ENCODE peak calls at places on chromosome 9, in six cellular contexts. P is nephron progenitor cell, A is stomach, G is fibroblast of mammary gland, Y is fibroblast of the aortic adventitia, F is kidney epithelial cell. X is an unnamed sample.

GRCh38 chr9:111572945-111573604 is 26.4 kb downstream of the PTGR1 start:
- DNase-seq in P (no peak), A (no peak), G (peak; percentile 84), Y (peak; percentile 97), F (no peak), X (no peak)

GRCh38 chr9:7212101-7212500 is 454.3 kb downstream of the KDM4C start:
- DNase-seq in P (no peak), A (no peak), G (no peak), Y (no peak), F (no peak), X (no peak)

GRCh38 chr9:26975728-26976707 is 19.8 kb downstream of the IFT74 start:
- DNase-seq in P (peak; percentile 27), A (peak; percentile 38), G (peak; percentile 73), Y (peak; percentile 81), F (no peak), X (peak; percentile 37)

GRCh38 chr9:21688108-21689102 is 114.0 kb upstream of the MTAP start:
- DNase-seq in P (no peak), A (peak; percentile 47), G (peak; percentile 98), Y (peak; percentile 96), F (no peak), X (peak; percentile 87)

GRCh38 chr9:135268981-135269380 is 181.5 kb downstream of the OLFM1 start:
- DNase-seq in P (no peak), A (no peak), G (no peak), Y (no peak), F (no peak), X (no peak)

GRCh38 chr9:81092057-81092456 is 597.3 kb downstream of the TLE1 start:
- DNase-seq in P (no peak), A (no peak), G (peak; percentile 23), Y (no peak), F (no peak), X (no peak)

GRCh38 chr9:69355232-69355631 is 30.2 kb downstream of the ENTREP1 start:
- DNase-seq in P (no peak), A (no peak), G (no peak), Y (no peak), F (no peak), X (no peak)

GRCh38 chr9:87498046-87498815 is 564 bp downstream of the DAPK1 start:
- DNase-seq in P (peak; percentile 77), A (peak; percentile 57), G (peak; percentile 8), Y (peak; percentile 28), F (no peak), X (peak; percentile 7)

GRCh38 chr9:11871832-11872231 is 821.4 kb upstream of the TYRP1 start:
- DNase-seq in P (no peak), A (no peak), G (no peak), Y (no peak), F (no peak), X (no peak)

GRCh38 chr9:85700330-85700729 is 41.4 kb downstream of the AGTPBP1 start:
- DNase-seq in P (no peak), A (no peak), G (no peak), Y (no peak), F (no peak), X (no peak)

GRCh38 chr9:134522502-134522848 is 119.1 kb upstream of the COL5A1 start:
- DNase-seq in P (no peak), A (peak; percentile 11), G (no peak), Y (no peak), F (no peak), X (no peak)

GRCh38 chr9:83649080-83649479 is 26.1 kb downstream of the IDNK start:
- DNase-seq in P (peak; percentile 68), A (peak; percentile 74), G (peak; percentile 44), Y (peak; percentile 48), F (no peak), X (peak; percentile 54)

GRCh38 chr9:131289301-131290038 is at the start of gene PLPP7:
- DNase-seq in P (peak; percentile 57), A (no peak), G (peak; percentile 90), Y (peak; percentile 76), F (peak; percentile 10), X (no peak)

DNA sequence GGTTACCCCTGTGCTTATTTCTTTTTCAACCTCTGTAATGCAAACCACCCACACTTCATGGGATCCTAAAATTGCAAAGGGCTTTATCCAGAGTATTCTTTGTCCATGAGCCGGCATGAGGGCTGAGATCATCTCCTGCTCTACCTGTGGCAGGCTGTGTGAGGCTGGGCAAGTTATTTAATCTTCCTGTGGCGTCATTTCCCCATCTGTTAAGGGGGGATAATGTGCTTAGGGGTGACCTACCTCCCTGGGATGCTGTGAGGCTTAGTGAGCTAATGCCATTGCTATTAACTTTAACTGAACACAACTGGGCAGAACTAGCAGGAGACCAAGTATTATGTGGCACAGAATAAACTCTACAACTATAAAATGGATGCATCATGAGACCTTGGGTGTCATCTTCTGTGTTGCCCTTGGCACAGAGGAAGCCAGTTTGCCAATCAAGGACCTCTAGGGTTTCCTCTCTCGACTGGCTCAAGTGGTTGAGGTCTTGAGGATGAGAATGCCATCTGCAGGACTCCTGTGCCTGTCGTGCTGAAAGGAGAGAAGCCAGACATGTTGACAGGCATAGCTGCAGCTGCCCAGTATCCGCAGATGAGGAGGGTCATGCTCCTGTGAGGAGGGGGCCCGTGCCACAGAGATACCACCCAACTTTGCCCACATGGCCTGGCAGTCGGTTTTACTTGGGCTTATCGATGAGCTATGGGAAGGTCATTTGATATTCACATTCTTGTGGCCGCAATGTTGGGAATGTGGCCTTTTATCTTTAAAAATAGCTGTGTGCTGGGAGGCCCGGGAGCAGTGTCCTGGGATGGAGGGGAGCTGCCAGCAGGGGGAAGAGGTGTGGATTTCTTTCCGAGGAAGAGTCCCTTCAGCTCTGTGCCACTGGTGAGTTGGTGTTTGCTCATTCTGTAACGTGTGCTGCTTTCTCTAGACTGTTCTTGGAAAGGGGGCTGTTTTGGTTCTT is 17.2 kb downstream of the FRMPD1 start:
- DNase-seq in P (peak; percentile 38), A (no peak), G (no peak), Y (no peak), F (no peak), X (no peak)
- TF ChIP-seq CTCF in P (peak; percentile 27), A (no peak), G (peak; percentile 6), Y (peak; percentile 21), F (no peak), X (peak; percentile 5)

GRCh38 chr9:19630762-19631161 is 158.1 kb downstream of the SLC24A2 start:
- DNase-seq in P (no peak), A (no peak), G (no peak), Y (no peak), F (no peak), X (no peak)

GRCh38 chr9:19634881-19635280 is 154.0 kb downstream of the SLC24A2 start:
- DNase-seq in P (no peak), A (no peak), G (no peak), Y (no peak), F (no peak), X (no peak)

GRCh38 chr9:19631181-19631580 is 157.7 kb downstream of the SLC24A2 start:
- DNase-seq in P (no peak), A (no peak), G (no peak), Y (no peak), F (no peak), X (peak; percentile 36)

DNA sequence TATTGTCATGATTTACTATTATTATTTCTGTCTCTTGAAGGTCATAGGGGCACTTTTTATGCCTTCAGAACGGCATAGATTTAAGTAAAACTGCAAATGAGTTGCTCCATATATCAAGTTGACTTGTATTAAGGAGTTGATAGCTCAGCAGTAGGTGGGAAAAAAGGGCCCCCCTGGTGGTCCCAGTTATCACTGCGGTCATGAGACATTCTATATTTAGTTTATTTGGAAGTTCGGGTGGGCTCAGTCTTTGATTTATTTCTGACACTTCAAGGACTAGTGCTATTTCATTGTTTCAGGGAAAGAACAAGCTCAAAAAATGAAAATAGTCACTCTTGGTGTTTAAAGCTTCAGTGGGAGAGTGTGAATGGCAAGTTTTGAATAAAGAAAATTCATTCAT is 159.3 kb downstream of the SLC24A2 start:
- DNase-seq in P (peak; percentile 55), A (no peak), G (no peak), Y (no peak), F (no peak), X (no peak)
- TF ChIP-seq CTCF in P (peak; percentile 54), A (no peak), G (peak; percentile 7), Y (no peak), F (no peak), X (no peak)

GRCh38 chr9:3845549-3845948 is 319.7 kb upstream of the RFX3 start:
- DNase-seq in P (no peak), A (no peak), G (no peak), Y (no peak), F (no peak), X (no peak)

GRCh38 chr9:3847377-3847776 is 321.6 kb upstream of the RFX3 start:
- DNase-seq in P (no peak), A (no peak), G (no peak), Y (no peak), F (no peak), X (no peak)

GRCh38 chr9:3850083-3850482 is 324.3 kb upstream of the RFX3 start:
- DNase-seq in P (no peak), A (no peak), G (no peak), Y (no peak), F (no peak), X (no peak)

GRCh38 chr9:3852545-3852944 is 326.7 kb upstream of the RFX3 start:
- DNase-seq in P (no peak), A (no peak), G (no peak), Y (peak; percentile 22), F (no peak), X (no peak)

GRCh38 chr9:3848445-3849114 is 322.8 kb upstream of the RFX3 start:
- DNase-seq in P (peak; percentile 66), A (no peak), G (peak; percentile 40), Y (no peak), F (no peak), X (peak; percentile 85)
- TF ChIP-seq CTCF in P (peak; percentile 46), A (no peak), G (no peak), Y (no peak), F (peak; percentile 46), X (peak; percentile 19)

GRCh38 chr9:19232830-19233194 is 2.3 kb downstream of the DENND4C start:
- DNase-seq in P (no peak), A (no peak), G (peak; percentile 57), Y (peak; percentile 71), F (no peak), X (no peak)
- TF ChIP-seq CTCF in P (no peak), A (no peak), G (peak; percentile 12), Y (peak; percentile 39), F (no peak), X (no peak)

GRCh38 chr9:95455714-95456113 is 61.1 kb downstream of the PTCH1 start:
- DNase-seq in P (no peak), A (no peak), G (no peak), Y (no peak), F (no peak), X (no peak)
- TF ChIP-seq CTCF in P (no peak), A (no peak), G (no peak), Y (no peak), F (no peak), X (no peak)

GRCh38 chr9:16718952-16719351 is 151.5 kb downstream of the BNC2 start:
- DNase-seq in P (no peak), A (no peak), G (peak; percentile 52), Y (peak; percentile 44), F (no peak), X (no peak)
- TF ChIP-seq CTCF in P (no peak), A (no peak), G (no peak), Y (no peak), F (no peak), X (no peak)

DNA sequence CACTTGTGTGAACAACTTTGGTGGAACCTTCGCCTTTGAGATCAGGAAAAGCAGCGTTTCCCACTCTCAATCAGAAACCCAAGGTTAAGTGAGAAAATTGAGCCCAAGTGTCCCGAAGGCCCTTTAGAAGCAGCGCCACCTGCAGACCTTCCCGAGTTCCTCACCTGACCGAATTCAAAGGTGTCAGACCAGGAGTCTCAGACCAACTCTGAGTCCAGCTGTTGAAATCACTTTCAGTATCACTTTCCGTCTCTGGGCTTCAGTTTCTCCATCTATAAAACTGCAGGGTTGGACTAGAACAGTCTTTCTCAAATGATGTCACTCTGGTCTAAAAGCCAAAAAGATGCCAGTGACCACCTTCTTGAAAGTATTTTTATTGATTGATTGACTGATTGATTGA is 31.7 kb upstream of the GRHPR start:
- DNase-seq in P (peak; percentile 30), A (peak; percentile 67), G (no peak), Y (no peak), F (no peak), X (peak; percentile 45)
- TF ChIP-seq CTCF in P (peak; percentile 32), A (no peak), G (peak; percentile 26), Y (no peak), F (peak; percentile 58), X (peak; percentile 54)